ENCODE peak calls at places on chromosome 14, in ten cellular contexts. One of them, this sample, is unnamed.

GRCh38 chr14:65095633-65096205 is 6.6 kb downstream of the MAX start:
- DNase-seq in Karpas-422: no peak
- DNase-seq in PC-3: no peak
- DNase-seq in astrocyte: peak; percentile 86
- DNase-seq in fibroblast of lung: peak; percentile 88
- DNase-seq in HCT116: no peak
- DNase-seq in keratinocyte: no peak
- DNase-seq in SK-N-SH: no peak
- DNase-seq in HepG2: no peak
- DNase-seq in DND-41: no peak
- DNase-seq in this sample: no peak

GRCh38 chr14:53924754-53925153 is 31.9 kb downstream of the BMP4 start:
- DNase-seq in Karpas-422: no peak
- DNase-seq in PC-3: peak; percentile 95
- DNase-seq in astrocyte: peak; percentile 96
- DNase-seq in fibroblast of lung: peak; percentile 85
- DNase-seq in HCT116: peak; percentile 10
- DNase-seq in keratinocyte: peak; percentile 56
- DNase-seq in SK-N-SH: no peak
- DNase-seq in HepG2: peak; percentile 37
- DNase-seq in DND-41: no peak
- DNase-seq in this sample: no peak

GRCh38 chr14:67358914-67359313 is 690 bp downstream of the ATP6V1D start:
- DNase-seq in Karpas-422: no peak
- DNase-seq in PC-3: peak; percentile 11
- DNase-seq in astrocyte: no peak
- DNase-seq in fibroblast of lung: no peak
- DNase-seq in HCT116: no peak
- DNase-seq in keratinocyte: no peak
- DNase-seq in SK-N-SH: no peak
- DNase-seq in HepG2: no peak
- DNase-seq in DND-41: no peak
- DNase-seq in this sample: no peak

GRCh38 chr14:30153662-30154061 is 226.0 kb upstream of the PRKD1 start:
- DNase-seq in Karpas-422: no peak
- DNase-seq in PC-3: no peak
- DNase-seq in astrocyte: no peak
- DNase-seq in fibroblast of lung: no peak
- DNase-seq in HCT116: no peak
- DNase-seq in keratinocyte: no peak
- DNase-seq in SK-N-SH: no peak
- DNase-seq in HepG2: no peak
- DNase-seq in DND-41: no peak
- DNase-seq in this sample: no peak

GRCh38 chr14:90555126-90556049 is 158.6 kb downstream of the CALM1 start:
- DNase-seq in Karpas-422: no peak
- DNase-seq in PC-3: no peak
- DNase-seq in astrocyte: no peak
- DNase-seq in fibroblast of lung: no peak
- DNase-seq in HCT116: no peak
- DNase-seq in keratinocyte: no peak
- DNase-seq in SK-N-SH: no peak
- DNase-seq in HepG2: no peak
- DNase-seq in DND-41: no peak
- DNase-seq in this sample: no peak

GRCh38 chr14:50230601-50231474 is 540 bp downstream of the SOS2 start:
- DNase-seq in Karpas-422: peak; percentile 86
- DNase-seq in PC-3: peak; percentile 70
- DNase-seq in astrocyte: peak; percentile 45
- DNase-seq in fibroblast of lung: peak; percentile 77
- DNase-seq in HCT116: peak; percentile 21
- DNase-seq in keratinocyte: peak; percentile 53
- DNase-seq in SK-N-SH: peak; percentile 75
- DNase-seq in HepG2: peak; percentile 29
- DNase-seq in DND-41: peak; percentile 36
- DNase-seq in this sample: peak; percentile 30

GRCh38 chr14:52951730-52952481 is 1.1 kb upstream of the FERMT2 start:
- DNase-seq in Karpas-422: no peak
- DNase-seq in PC-3: peak; percentile 87
- DNase-seq in astrocyte: peak; percentile 65
- DNase-seq in fibroblast of lung: peak; percentile 86
- DNase-seq in HCT116: peak; percentile 61
- DNase-seq in keratinocyte: no peak
- DNase-seq in SK-N-SH: peak; percentile 68
- DNase-seq in HepG2: peak; percentile 73
- DNase-seq in DND-41: no peak
- DNase-seq in this sample: no peak

GRCh38 chr14:93956514-93957332 is 19.6 kb downstream of the ASB2 start:
- DNase-seq in Karpas-422: no peak
- DNase-seq in PC-3: no peak
- DNase-seq in astrocyte: no peak
- DNase-seq in fibroblast of lung: no peak
- DNase-seq in HCT116: no peak
- DNase-seq in keratinocyte: no peak
- DNase-seq in SK-N-SH: no peak
- DNase-seq in HepG2: no peak
- DNase-seq in DND-41: no peak
- DNase-seq in this sample: no peak

GRCh38 chr14:90698379-90698869 is 117.8 kb downstream of the TTC7B start:
- DNase-seq in Karpas-422: no peak
- DNase-seq in PC-3: no peak
- DNase-seq in astrocyte: peak; percentile 69
- DNase-seq in fibroblast of lung: peak; percentile 79
- DNase-seq in HCT116: no peak
- DNase-seq in keratinocyte: no peak
- DNase-seq in SK-N-SH: peak; percentile 46
- DNase-seq in HepG2: no peak
- DNase-seq in DND-41: no peak
- DNase-seq in this sample: peak; percentile 24

GRCh38 chr14:54001189-54001878 is 44.7 kb upstream of the BMP4 start:
- DNase-seq in Karpas-422: peak; percentile 65
- DNase-seq in PC-3: no peak
- DNase-seq in astrocyte: peak; percentile 42
- DNase-seq in fibroblast of lung: no peak
- DNase-seq in HCT116: no peak
- DNase-seq in keratinocyte: no peak
- DNase-seq in SK-N-SH: no peak
- DNase-seq in HepG2: peak; percentile 72
- DNase-seq in DND-41: no peak
- DNase-seq in this sample: no peak

GRCh38 chr14:55102141-55102547 is 26.9 kb upstream of the LGALS3 start:
- DNase-seq in Karpas-422: peak; percentile 71
- DNase-seq in PC-3: peak; percentile 100
- DNase-seq in astrocyte: peak; percentile 98
- DNase-seq in fibroblast of lung: peak; percentile 100
- DNase-seq in HCT116: no peak
- DNase-seq in keratinocyte: no peak
- DNase-seq in SK-N-SH: peak; percentile 69
- DNase-seq in HepG2: peak; percentile 54
- DNase-seq in DND-41: no peak
- DNase-seq in this sample: peak; percentile 95

GRCh38 chr14:104792101-104792884 is 3.3 kb downstream of the AKT1 start:
- DNase-seq in Karpas-422: no peak
- DNase-seq in PC-3: no peak
- DNase-seq in astrocyte: no peak
- DNase-seq in fibroblast of lung: no peak
- DNase-seq in HCT116: no peak
- DNase-seq in keratinocyte: no peak
- DNase-seq in SK-N-SH: no peak
- DNase-seq in HepG2: no peak
- DNase-seq in DND-41: no peak
- DNase-seq in this sample: no peak

GRCh38 chr14:45089813-45090212 is 5.9 kb downstream of the PRPF39 start:
- DNase-seq in Karpas-422: no peak
- DNase-seq in PC-3: peak; percentile 39
- DNase-seq in astrocyte: peak; percentile 70
- DNase-seq in fibroblast of lung: peak; percentile 32
- DNase-seq in HCT116: no peak
- DNase-seq in keratinocyte: peak; percentile 30
- DNase-seq in SK-N-SH: no peak
- DNase-seq in HepG2: no peak
- DNase-seq in DND-41: no peak
- DNase-seq in this sample: no peak

GRCh38 chr14:97827746-97828145 is 1030.6 kb downstream of the VRK1 start:
- DNase-seq in Karpas-422: no peak
- DNase-seq in PC-3: peak; percentile 48
- DNase-seq in astrocyte: no peak
- DNase-seq in fibroblast of lung: no peak
- DNase-seq in HCT116: no peak
- DNase-seq in keratinocyte: no peak
- DNase-seq in SK-N-SH: no peak
- DNase-seq in HepG2: no peak
- DNase-seq in DND-41: no peak
- DNase-seq in this sample: no peak

DNA sequence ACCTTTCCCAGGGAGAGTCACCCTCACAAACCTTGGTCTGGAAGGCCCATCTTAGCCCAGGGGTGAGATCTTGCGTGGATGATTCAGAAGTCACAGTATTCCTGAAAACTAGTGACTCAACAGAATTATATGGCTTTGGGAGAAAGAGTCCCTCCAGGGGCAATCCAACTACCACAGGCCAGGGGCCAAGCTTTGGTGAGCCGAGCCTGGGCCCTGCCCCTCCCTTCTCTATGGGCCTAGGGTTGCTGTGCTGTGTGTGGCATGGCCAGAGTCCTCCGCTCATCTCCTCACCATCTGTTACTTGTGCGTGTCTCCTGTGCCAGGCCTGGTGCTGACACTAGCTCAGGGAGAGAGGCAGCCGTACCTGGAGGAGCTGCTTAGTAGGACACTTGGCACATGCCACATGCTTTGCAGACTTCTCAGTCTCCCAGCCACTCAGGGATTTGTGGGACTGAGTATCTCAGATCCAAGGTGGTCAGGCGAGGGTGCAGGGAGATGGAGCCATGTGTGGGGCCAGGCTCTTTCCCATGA is 93.8 kb downstream of the SLC25A47 start:
- DNase-seq in Karpas-422: no peak
- DNase-seq in PC-3: peak; percentile 86
- DNase-seq in astrocyte: peak; percentile 87
- DNase-seq in fibroblast of lung: peak; percentile 40
- DNase-seq in HCT116: no peak
- DNase-seq in keratinocyte: no peak
- DNase-seq in SK-N-SH: no peak
- DNase-seq in HepG2: no peak
- DNase-seq in DND-41: no peak
- DNase-seq in this sample: no peak
- H3K9ac ChIP-seq in Karpas-422: no peak overlapping the region
- H3K9ac ChIP-seq in PC-3: peak overlapping the region; percentile 62
- H3K9ac ChIP-seq in astrocyte: peak overlapping the region; percentile 61
- H3K9ac ChIP-seq in fibroblast of lung: no peak overlapping the region
- H3K9ac ChIP-seq in HCT116: peak overlapping the region; percentile 34
- H3K9ac ChIP-seq in keratinocyte: no peak overlapping the region
- H3K9ac ChIP-seq in SK-N-SH: no peak overlapping the region
- H3K9ac ChIP-seq in HepG2: no peak overlapping the region
- H3K9ac ChIP-seq in DND-41: no peak overlapping the region
- H3K9ac ChIP-seq in this sample: no peak overlapping the region

DNA sequence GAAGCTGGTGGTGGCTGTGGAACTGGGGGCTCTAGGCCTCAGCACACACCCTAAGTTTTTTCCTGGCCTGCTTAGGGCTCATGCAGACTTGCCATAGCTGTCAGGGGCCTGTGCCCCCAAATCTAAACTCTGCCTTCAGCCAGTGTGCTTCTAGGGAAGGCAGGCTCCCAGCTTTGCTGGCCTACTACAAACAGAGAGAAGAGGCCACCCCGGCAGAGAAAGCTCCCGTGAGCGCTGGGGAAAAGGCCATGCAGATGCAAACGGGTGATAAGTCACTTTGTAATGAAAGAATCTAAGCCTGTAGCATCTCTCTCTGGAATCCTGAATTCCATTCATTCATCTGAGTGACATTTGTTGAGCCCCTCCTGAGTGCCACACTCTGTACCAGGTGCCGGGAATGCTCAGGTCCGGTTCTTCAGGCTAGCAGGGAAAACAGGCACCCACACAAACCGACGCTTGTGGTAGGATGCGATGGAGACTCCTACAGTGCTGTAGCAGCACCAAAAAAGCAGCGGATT is 29.9 kb downstream of the JDP2 start:
- DNase-seq in Karpas-422: no peak
- DNase-seq in PC-3: no peak
- DNase-seq in astrocyte: no peak
- DNase-seq in fibroblast of lung: no peak
- DNase-seq in HCT116: no peak
- DNase-seq in keratinocyte: no peak
- DNase-seq in SK-N-SH: no peak
- DNase-seq in HepG2: no peak
- DNase-seq in DND-41: no peak
- DNase-seq in this sample: no peak
- H3K27ac ChIP-seq in Karpas-422: no peak overlapping the region
- H3K27ac ChIP-seq in PC-3: no peak overlapping the region
- H3K27ac ChIP-seq in astrocyte: no peak overlapping the region
- H3K27ac ChIP-seq in fibroblast of lung: no peak overlapping the region
- H3K27ac ChIP-seq in HCT116: no peak overlapping the region
- H3K27ac ChIP-seq in keratinocyte: no peak overlapping the region
- H3K27ac ChIP-seq in SK-N-SH: no peak overlapping the region
- H3K27ac ChIP-seq in HepG2: no peak overlapping the region
- H3K27ac ChIP-seq in DND-41: no peak overlapping the region
- H3K27ac ChIP-seq in this sample: no peak overlapping the region

DNA sequence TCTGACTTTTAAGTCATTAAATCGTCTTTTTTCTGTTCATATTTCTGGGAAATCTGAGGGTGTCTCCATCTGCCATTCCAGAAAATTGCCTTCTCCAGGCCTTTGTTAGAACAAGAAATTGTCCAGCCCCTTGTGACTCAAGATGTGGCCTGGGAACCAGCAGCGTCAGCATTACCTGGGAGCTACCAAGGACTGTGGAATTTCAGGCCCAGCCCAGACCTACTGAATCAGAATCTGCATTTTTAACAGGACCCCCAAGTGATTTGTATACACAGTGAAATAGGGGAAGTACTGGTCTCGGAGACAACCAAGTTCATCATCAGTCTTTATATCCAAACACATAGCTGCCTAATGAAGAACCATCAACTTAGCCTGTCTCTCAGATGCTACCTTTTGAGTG is 21.3 kb downstream of the GPHB5 start:
- DNase-seq in Karpas-422: no peak
- DNase-seq in PC-3: no peak
- DNase-seq in astrocyte: no peak
- DNase-seq in fibroblast of lung: no peak
- DNase-seq in HCT116: no peak
- DNase-seq in keratinocyte: no peak
- DNase-seq in SK-N-SH: no peak
- DNase-seq in HepG2: no peak
- DNase-seq in DND-41: no peak
- DNase-seq in this sample: no peak
- H3K4me3 ChIP-seq in Karpas-422: no peak overlapping the region
- H3K4me3 ChIP-seq in PC-3: no peak overlapping the region
- H3K4me3 ChIP-seq in astrocyte: no peak overlapping the region
- H3K4me3 ChIP-seq in fibroblast of lung: no peak overlapping the region
- H3K4me3 ChIP-seq in HCT116: no peak overlapping the region
- H3K4me3 ChIP-seq in keratinocyte: no peak overlapping the region
- H3K4me3 ChIP-seq in SK-N-SH: no peak overlapping the region
- H3K4me3 ChIP-seq in HepG2: no peak overlapping the region
- H3K4me3 ChIP-seq in DND-41: no peak overlapping the region
- H3K4me3 ChIP-seq in this sample: no peak overlapping the region

DNA sequence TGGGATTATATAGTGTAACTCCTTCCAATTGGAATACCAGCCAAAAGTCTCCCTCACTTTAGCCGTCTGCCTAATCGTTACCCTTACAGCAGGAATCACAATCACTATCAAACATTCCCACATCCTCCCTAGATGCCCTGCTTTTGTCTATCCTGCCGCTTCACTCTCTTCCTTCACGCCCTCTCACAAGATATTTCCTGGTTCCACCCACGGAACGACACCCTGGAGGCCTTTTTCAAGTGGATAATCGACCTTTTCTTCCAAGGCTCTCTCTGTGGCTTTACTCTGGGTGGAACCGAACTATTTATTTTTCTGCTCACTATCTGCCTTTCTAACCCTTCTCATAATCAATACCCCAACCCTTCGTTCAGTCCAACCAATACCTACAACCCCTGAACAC is 58.9 kb downstream of the MOK start:
- DNase-seq in Karpas-422: no peak
- DNase-seq in PC-3: no peak
- DNase-seq in astrocyte: no peak
- DNase-seq in fibroblast of lung: no peak
- DNase-seq in HCT116: no peak
- DNase-seq in keratinocyte: no peak
- DNase-seq in SK-N-SH: no peak
- DNase-seq in HepG2: no peak
- DNase-seq in DND-41: no peak
- DNase-seq in this sample: no peak
- H3K9ac ChIP-seq in Karpas-422: no peak overlapping the region
- H3K9ac ChIP-seq in PC-3: no peak overlapping the region
- H3K9ac ChIP-seq in astrocyte: no peak overlapping the region
- H3K9ac ChIP-seq in fibroblast of lung: no peak overlapping the region
- H3K9ac ChIP-seq in HCT116: no peak overlapping the region
- H3K9ac ChIP-seq in keratinocyte: no peak overlapping the region
- H3K9ac ChIP-seq in SK-N-SH: no peak overlapping the region
- H3K9ac ChIP-seq in HepG2: no peak overlapping the region
- H3K9ac ChIP-seq in DND-41: no peak overlapping the region
- H3K9ac ChIP-seq in this sample: no peak overlapping the region